ENCODE peak calls at places on chromosomes 7 and 10, in ten cellular contexts. Q is transverse colon, F is stomach, W is HepG2, K is sigmoid colon, J is H1, Z is SK-N-SH, E is suprapubic skin, P is upper lobe of left lung, N is K562. L is an unnamed sample. For H3K4me1, the result is how much of the 10 kb centered on the place peaks cover.

GRCh38 chr10:102633282-102633681 is 11.0 kb upstream of the TRIM8 start:
- DNase-seq in W (no peak), J (no peak), E (no peak), K (no peak), P (no peak), Q (no peak), F (no peak), Z (no peak), N (no peak), L (no peak)

GRCh38 chr7:41788556-41788955 is 85.7 kb upstream of the INHBA start:
- DNase-seq in N (no peak), E (no peak), W (no peak), P (no peak), Z (no peak), Q (no peak), F (no peak), J (no peak), K (no peak), L (no peak)

GRCh38 chr10:34669079-34669478 is 146.0 kb downstream of the PARD3 start:
- DNase-seq in E (no peak), N (no peak), F (no peak), P (no peak), W (no peak), Q (no peak), K (no peak), J (no peak), Z (no peak), L (no peak)

GRCh38 chr7:110043514-110043913 is 1047.4 kb upstream of the LRRN3 start:
- DNase-seq in Q (no peak), Z (no peak), E (no peak), W (no peak), N (no peak), K (no peak), P (no peak), F (no peak), J (no peak), L (no peak)

GRCh38 chr10:70753841-70754621 is 31.1 kb downstream of the TBATA start:
- DNase-seq in Q (no peak), F (no peak), W (no peak), Z (no peak), J (peak), N (no peak), P (no peak), E (no peak), K (no peak), L (no peak)

GRCh38 chr10:125982256-125982948 is 86.0 kb downstream of the FANK1 start:
- DNase-seq in Z (peak), E (no peak), J (no peak), F (no peak), Q (peak), W (peak), K (no peak), P (no peak), N (peak), L (no peak)

GRCh38 chr7:44764665-44765578 is 16.3 kb downstream of the ZMIZ2 start:
- DNase-seq in J (no peak), N (no peak), F (no peak), Z (peak), E (no peak), W (no peak), Q (no peak), K (no peak), P (no peak), L (no peak)

GRCh38 chr10:63227207-63227895 is 94.2 kb downstream of the NRBF2 start:
- DNase-seq in Z (no peak), W (no peak), J (no peak), Q (no peak), F (no peak), N (no peak), P (no peak), K (no peak), E (no peak), L (no peak)

DNA sequence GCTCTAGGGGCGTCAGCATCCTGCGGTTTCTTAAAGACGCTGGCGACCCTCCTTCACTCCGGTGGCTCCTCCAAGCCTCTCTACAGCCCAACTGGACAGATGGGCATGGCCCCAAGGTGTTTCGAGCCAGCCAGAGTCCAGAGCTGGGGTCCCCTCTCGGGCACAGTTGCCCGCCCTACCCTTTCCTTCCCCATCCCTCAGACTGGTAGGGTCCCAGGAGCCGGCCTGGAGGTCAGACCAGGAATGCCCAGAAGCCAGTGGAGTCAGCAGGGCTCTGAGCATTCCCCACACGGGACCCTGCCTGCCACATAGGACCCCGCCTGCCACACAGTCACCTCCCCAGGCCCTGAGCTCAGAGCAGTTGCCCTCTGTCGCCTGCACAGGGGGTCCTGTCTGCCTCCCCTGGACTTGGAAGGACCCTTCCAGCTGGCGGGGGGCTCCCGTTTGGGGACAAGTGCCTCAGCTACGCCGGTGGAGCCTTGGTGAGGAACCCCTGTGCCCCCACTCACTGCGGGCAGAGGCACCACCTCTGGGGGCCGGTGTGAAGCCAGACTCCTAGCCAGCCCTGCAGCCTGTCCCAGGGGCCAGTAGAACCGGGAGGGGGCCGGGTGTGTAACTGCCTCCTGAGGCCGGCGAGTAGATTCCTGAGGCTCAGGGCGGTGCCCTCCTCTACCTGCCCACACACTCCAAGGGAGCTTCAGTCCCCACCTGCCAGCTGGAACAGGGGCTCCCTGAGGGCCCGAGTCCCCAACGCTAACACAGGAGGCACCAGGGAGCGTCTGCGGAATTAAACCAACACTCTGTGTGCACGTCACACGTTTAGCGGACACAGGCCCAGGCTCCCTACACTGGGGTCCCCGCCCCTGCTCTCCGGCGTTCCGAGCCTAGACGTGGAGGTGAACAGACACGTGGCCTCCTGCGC is 19.4 kb upstream of the PDGFA start:
- DNase-seq in W (peak), F (no peak), P (peak), E (no peak), K (no peak), N (no peak), Z (no peak), J (no peak), Q (peak), L (no peak)
- H3K4me1 ChIP-seq in W (half or more), F (under half), P (under half), E (under half), K (under half), N (under half), Z (under half), J (under half), Q (under half), L (under half)

DNA sequence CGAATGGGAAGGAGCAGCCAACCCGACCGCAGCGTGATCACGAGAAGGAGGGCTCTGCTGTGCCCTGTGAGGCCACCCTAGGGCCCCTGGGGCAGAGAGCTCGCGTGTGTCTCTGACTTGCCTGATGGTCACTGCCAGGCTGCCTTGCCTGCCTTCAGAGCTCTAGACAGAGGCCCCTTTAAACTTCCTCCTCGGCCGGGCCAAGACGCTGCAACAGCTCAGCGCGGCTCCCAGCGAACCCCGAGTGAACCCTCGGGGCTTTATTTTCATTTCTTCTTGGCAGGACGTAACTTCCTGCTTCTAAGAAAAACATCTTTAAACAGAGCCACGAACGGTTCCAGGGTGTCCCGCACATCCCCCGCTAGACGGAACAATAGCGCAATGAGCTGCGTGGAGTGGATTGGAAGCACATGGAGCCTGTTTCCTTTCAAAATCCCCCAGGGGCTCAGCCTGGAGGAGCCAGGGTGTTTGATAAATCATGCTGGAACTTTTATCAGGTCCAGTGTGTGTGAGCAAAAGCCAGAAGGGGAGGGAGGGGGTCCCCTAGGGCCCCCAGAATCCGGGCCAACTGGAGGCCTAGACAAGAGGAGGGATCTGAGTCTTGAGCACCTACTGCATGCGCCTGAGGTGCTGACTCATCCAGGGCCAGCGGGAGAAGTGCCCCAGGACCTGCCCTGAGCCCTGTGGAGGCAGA is 134.1 kb upstream of the GDF10 start:
- DNase-seq in F (no peak), Z (no peak), K (peak), E (peak), P (peak), W (no peak), Q (peak), N (no peak), J (no peak), L (peak)
- TF ChIP-seq EP300 in F (no peak), Z (no peak), K (no peak), E (no peak), P (no peak), W (no peak), Q (no peak), N (no peak), J (no peak), L (no peak)

DNA sequence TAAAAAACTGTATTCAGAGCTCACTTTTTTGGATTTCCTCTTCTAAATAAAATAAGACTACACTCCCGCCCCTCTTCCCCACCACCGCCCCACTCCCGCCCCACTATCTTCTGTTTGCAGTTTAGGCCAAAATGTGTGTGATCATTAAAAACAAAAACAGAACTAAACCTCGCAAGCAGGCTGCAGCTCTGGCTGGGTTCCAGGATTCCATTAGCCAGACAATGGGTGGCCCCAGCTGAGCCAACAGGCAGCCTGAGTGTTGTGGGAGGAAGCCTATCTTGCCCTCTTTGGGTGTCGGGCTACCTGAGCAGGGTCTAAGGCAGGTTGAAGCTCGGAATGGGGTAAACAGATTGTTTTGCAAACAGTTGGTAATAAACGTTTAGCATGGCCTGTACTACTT is 41.7 kb downstream of the ARL4A start:
- DNase-seq in J (peak), N (peak), E (peak), Z (peak), Q (peak), P (no peak), K (peak), F (peak), W (peak), L (no peak)
- TF ChIP-seq POLR2AphosphoS5 in J (no peak), N (peak), E (no peak), Z (no peak), Q (no peak), P (peak), K (no peak), F (no peak), W (no peak), L (peak)

GRCh38 chr10:33655165-33655815 is 320.8 kb upstream of the NRP1 start:
- DNase-seq in W (no peak), K (no peak), F (no peak), Z (no peak), J (no peak), P (no peak), N (no peak), Q (no peak), E (no peak), L (no peak)
- H3K4me1 ChIP-seq in W (under half), K (under half), F (under half), Z (under half), J (under half), P (under half), N (under half), Q (under half), E (under half), L (under half)

GRCh38 chr10:18685555-18685954 is 26.3 kb downstream of the ARL5B start:
- DNase-seq in P (no peak), Q (no peak), Z (no peak), J (no peak), E (no peak), N (no peak), W (no peak), F (no peak), K (no peak), L (no peak)

GRCh38 chr10:18687706-18688105 is 28.5 kb downstream of the ARL5B start:
- DNase-seq in Z (no peak), P (no peak), F (no peak), Q (no peak), K (no peak), E (no peak), N (no peak), J (no peak), W (no peak), L (no peak)

GRCh38 chr10:18690541-18690940 is 31.3 kb downstream of the ARL5B start:
- DNase-seq in W (no peak), E (no peak), F (no peak), P (no peak), K (no peak), N (no peak), J (no peak), Q (no peak), Z (no peak), L (no peak)

GRCh38 chr10:18687195-18687594 is 28.0 kb downstream of the ARL5B start:
- DNase-seq in W (peak), E (no peak), J (no peak), Q (no peak), Z (no peak), K (no peak), P (no peak), N (no peak), F (no peak), L (no peak)

DNA sequence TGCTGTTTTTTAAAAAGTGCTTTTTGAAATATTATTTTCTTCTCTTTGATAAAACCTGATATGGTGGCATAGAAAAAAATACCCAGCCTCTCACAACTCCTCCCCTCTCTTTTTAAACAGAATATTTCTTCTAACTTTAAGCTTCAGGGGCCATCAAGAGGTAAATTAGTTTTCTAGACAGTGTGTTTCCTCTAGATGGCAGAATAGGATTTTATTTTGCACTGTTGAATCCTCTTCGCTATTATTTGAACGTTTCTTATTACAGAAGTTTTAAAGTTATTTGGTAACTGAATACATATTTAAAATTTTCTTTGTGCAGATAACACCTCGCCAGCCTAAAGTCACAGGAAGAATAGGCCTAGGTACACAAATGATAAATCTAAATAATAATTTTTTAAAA is 30.3 kb downstream of the ARL5B start:
- DNase-seq in Q (no peak), F (no peak), W (peak), J (no peak), E (no peak), Z (peak), K (no peak), P (no peak), N (no peak), L (no peak)
- TF ChIP-seq EP300 in Q (no peak), F (no peak), W (no peak), J (no peak), E (no peak), Z (no peak), K (no peak), P (no peak), N (no peak), L (no peak)

GRCh38 chr10:30094601-30095000 is 35.2 kb upstream of the JCAD start:
- DNase-seq in P (no peak), Q (no peak), N (no peak), J (no peak), Z (no peak), E (no peak), K (no peak), F (no peak), W (no peak), L (no peak)
- TF ChIP-seq POLR2AphosphoS5 in P (no peak), Q (no peak), N (no peak), J (no peak), Z (no peak), E (no peak), K (no peak), F (no peak), W (no peak), L (no peak)

GRCh38 chr7:36137754-36138153 is 15.3 kb upstream of the EEPD1 start:
- DNase-seq in F (no peak), Q (no peak), Z (no peak), W (no peak), N (no peak), P (no peak), J (no peak), K (no peak), E (no peak), L (peak)

GRCh38 chr7:36141850-36142249 is 11.2 kb upstream of the EEPD1 start:
- DNase-seq in F (no peak), N (no peak), Z (no peak), W (no peak), K (no peak), P (no peak), J (no peak), Q (no peak), E (no peak), L (peak)

GRCh38 chr7:36138209-36138608 is 14.8 kb upstream of the EEPD1 start:
- DNase-seq in E (no peak), Z (no peak), J (no peak), W (no peak), Q (no peak), F (no peak), N (no peak), P (no peak), K (no peak), L (peak)

GRCh38 chr7:36137258-36137657 is 15.8 kb upstream of the EEPD1 start:
- DNase-seq in E (no peak), J (no peak), F (no peak), K (no peak), N (no peak), Q (no peak), W (no peak), P (no peak), Z (no peak), L (peak)

DNA sequence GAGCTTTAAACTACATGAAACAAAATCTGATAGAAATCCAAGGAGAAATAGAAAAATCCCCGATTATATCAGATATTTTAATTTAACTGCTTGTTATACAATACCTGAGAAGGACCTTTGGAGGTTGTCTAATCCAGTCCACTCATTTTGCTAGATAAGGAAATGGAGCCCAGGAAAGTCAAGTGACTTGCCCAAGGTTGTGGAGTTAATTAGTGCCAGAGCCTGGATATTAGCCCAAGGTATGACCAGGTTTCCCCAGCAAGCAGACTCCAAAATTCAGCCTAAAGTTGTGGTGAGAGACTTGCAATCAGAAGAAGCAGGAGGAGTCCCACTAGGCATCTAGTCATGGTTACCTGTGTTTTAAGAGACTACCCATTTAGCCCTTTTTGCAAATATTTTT is 11.7 kb upstream of the EEPD1 start:
- DNase-seq in N (no peak), E (no peak), J (no peak), Q (no peak), P (no peak), Z (no peak), K (no peak), W (no peak), F (no peak), L (no peak)
- H3K4me1 ChIP-seq in N (under half), E (under half), J (under half), Q (under half), P (under half), Z (under half), K (under half), W (under half), F (under half), L (under half)

DNA sequence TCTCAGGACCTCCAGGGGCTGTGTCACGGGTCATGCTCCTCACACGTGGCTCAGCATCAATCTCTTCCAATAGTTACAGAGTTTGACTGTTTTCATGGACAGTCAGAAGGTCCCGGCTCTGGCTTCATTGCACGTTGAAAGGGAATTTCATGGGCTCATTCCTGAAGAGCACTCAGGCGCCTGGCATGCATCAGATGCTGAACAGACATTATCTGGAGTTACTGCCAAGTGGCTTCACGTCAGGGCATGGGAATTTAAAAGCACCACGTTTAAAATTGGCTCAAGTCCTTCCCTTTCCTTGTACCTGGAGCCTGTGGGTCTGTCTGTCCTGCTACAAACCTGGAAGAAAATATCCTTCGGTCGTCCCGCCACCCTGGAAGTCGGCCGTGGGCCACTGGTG is 50.4 kb downstream of the CFAP46 start:
- DNase-seq in N (no peak), E (peak), P (no peak), K (peak), J (peak), Z (no peak), Q (no peak), W (no peak), F (no peak), L (no peak)
- TF ChIP-seq EP300 in N (no peak), E (no peak), P (no peak), K (peak), J (no peak), Z (no peak), Q (no peak), W (no peak), F (no peak), L (no peak)